ENCODE peak calls at places on chromosome 6, in four cellular contexts. J is ACHN; B is activated gamma-delta T cell treated with Interleukin-2 at 50 U/mL for 16 hours; D is activated T-helper 9 cell treated with anti-CD3 and anti-CD28 coated beads, Interleukin-2, amount 50 U/mL, for 16 hours. F is an unnamed sample.

GRCh38 chr6:5597413-5597812 is 336.1 kb downstream of the FARS2 start:
- DNase-seq in J (no peak), B (no peak), D (no peak), F (no peak)

GRCh38 chr6:44267252-44267651 is 1.9 kb upstream of the NFKBIE start:
- DNase-seq in J (no peak), B (no peak), D (no peak), F (no peak)

GRCh38 chr6:16496210-16496609 is 257.8 kb downstream of the GMPR start:
- DNase-seq in J (no peak), B (no peak), D (no peak), F (no peak)

GRCh38 chr6:111723412-111723970 is 117.8 kb upstream of the TRAF3IP2 start:
- DNase-seq in J (no peak), B (no peak), D (no peak), F (no peak)

GRCh38 chr6:39808934-39809333 is 16.8 kb downstream of the DAAM2 start:
- DNase-seq in J (no peak), B (no peak), D (no peak), F (no peak)

GRCh38 chr6:109236140-109237081 is 141.1 kb downstream of the CEP57L1 start:
- DNase-seq in J (no peak), B (peak), D (no peak), F (no peak)

GRCh38 chr6:115947964-115948541 is 112.6 kb downstream of the FRK start:
- DNase-seq in J (no peak), B (no peak), D (no peak), F (no peak)

GRCh38 chr6:21026576-21027273 is 492.5 kb downstream of the CDKAL1 start:
- DNase-seq in J (no peak), B (no peak), D (no peak), F (peak)

GRCh38 chr6:42185597-42185996 is 9.2 kb downstream of the GUCA1B start:
- DNase-seq in J (no peak), B (no peak), D (no peak), F (no peak)

GRCh38 chr6:12060780-12061619 is 48.9 kb downstream of the HIVEP1 start:
- DNase-seq in J (peak), B (peak), D (peak), F (no peak)

GRCh38 chr6:14880717-14881116 is 365.2 kb upstream of the JARID2 start:
- DNase-seq in J (no peak), B (no peak), D (no peak), F (no peak)

GRCh38 chr6:169837529-169838250 is 86.3 kb downstream of the ERMARD start:
- DNase-seq in J (no peak), B (no peak), D (no peak), F (no peak)

GRCh38 chr6:133837801-133838349 is 51.0 kb upstream of the TCF21 start:
- DNase-seq in J (peak), B (peak), D (peak), F (peak)

GRCh38 chr6:146312606-146313005 is 231.0 kb upstream of the RAB32 start:
- DNase-seq in J (no peak), B (no peak), D (no peak), F (no peak)

GRCh38 chr6:166297606-166298005 is 10.6 kb downstream of the PRR18 start:
- DNase-seq in J (no peak), B (no peak), D (no peak), F (no peak)

GRCh38 chr6:170177383-170178265 is 113.3 kb downstream of the DLL1 start:
- DNase-seq in J (no peak), B (no peak), D (no peak), F (no peak)

GRCh38 chr6:82144007-82144851 is 103.3 kb downstream of the IBTK start:
- DNase-seq in J (peak), B (no peak), D (no peak), F (peak)

GRCh38 chr6:163554663-163555062 is 140.1 kb downstream of the QKI start:
- DNase-seq in J (peak), B (peak), D (peak), F (peak)

GRCh38 chr6:70424296-70424695 is 11.0 kb downstream of the FAM135A start:
- DNase-seq in J (no peak), B (no peak), D (no peak), F (no peak)

GRCh38 chr6:47854996-47855395 is 73.2 kb downstream of the OPN5 start:
- DNase-seq in J (no peak), B (no peak), D (no peak), F (no peak)

GRCh38 chr6:137692806-137693205 is 174.3 kb upstream of the TNFAIP3 start:
- DNase-seq in J (peak), B (no peak), D (no peak), F (no peak)

GRCh38 chr6:84428300-84428907 is 201.0 kb upstream of the CEP162 start:
- DNase-seq in J (peak), B (no peak), D (no peak), F (peak)

GRCh38 chr6:63764318-63764916 is 128.8 kb downstream of the PHF3 start:
- DNase-seq in J (peak), B (no peak), D (no peak), F (no peak)